ENCODE peak calls at places on chromosomes 12 and 14, in six cellular contexts. I, H, F, A, K and E are unnamed samples.

GRCh38 chr12:76026643-76027063 is 4.9 kb downstream of the PHLDA1 start:
- DNase-seq in I (no peak), H (no peak), F (no peak), A (no peak), K (no peak), E (no peak)

GRCh38 chr14:57245941-57246340 is 22.8 kb downstream of the EXOC5 start:
- DNase-seq in I (peak), H (no peak), F (no peak), A (no peak), K (no peak), E (no peak)

GRCh38 chr14:104393199-104393897 is 186.2 kb upstream of the C14orf180 start:
- DNase-seq in I (no peak), H (peak), F (no peak), A (no peak), K (no peak), E (no peak)

GRCh38 chr12:108911915-108912314 is 32.0 kb downstream of the DAO start:
- DNase-seq in I (no peak), H (no peak), F (no peak), A (no peak), K (no peak), E (no peak)

GRCh38 chr14:44463386-44464004 is 43.6 kb downstream of the FSCB start:
- DNase-seq in I (peak), H (no peak), F (no peak), A (peak), K (peak), E (peak)

GRCh38 chr12:67091204-67091603 is 178.0 kb upstream of the CAND1 start:
- DNase-seq in I (no peak), H (no peak), F (no peak), A (no peak), K (no peak), E (no peak)

GRCh38 chr12:124032265-124032886 is 59.4 kb downstream of the ZNF664 start:
- DNase-seq in I (peak), H (no peak), F (peak), A (peak), K (peak), E (peak)

GRCh38 chr12:2011641-2012607 is 7.7 kb upstream of the DCP1B start:
- DNase-seq in I (no peak), H (no peak), F (no peak), A (peak), K (no peak), E (no peak)

GRCh38 chr12:32896438-32897275 is at the start of gene PKP2:
- DNase-seq in I (peak), H (peak), F (peak), A (peak), K (no peak), E (peak)

GRCh38 chr12:47839214-47839613 is 19.5 kb upstream of the HDAC7 start:
- DNase-seq in I (no peak), H (no peak), F (no peak), A (no peak), K (peak), E (no peak)

GRCh38 chr12:24840046-24840800 is 108.7 kb downstream of the BCAT1 start:
- DNase-seq in I (peak), H (no peak), F (no peak), A (no peak), K (no peak), E (no peak)

GRCh38 chr12:106900554-106900953 is 55.2 kb upstream of the TMEM263 start:
- DNase-seq in I (no peak), H (no peak), F (no peak), A (peak), K (no peak), E (no peak)

GRCh38 chr12:119446459-119446858 is 111.9 kb downstream of the CCDC60 start:
- DNase-seq in I (peak), H (no peak), F (no peak), A (peak), K (peak), E (peak)